ENCODE peak calls at places on chromosomes 3 and 15, in six cellular contexts. T, L, B, V, P and O are unnamed samples.

GRCh38 chr3:42347928-42348327 is 62.5 kb downstream of the LYZL4 start:
- DNase-seq in T (no peak), L (no peak), B (no peak), V (no peak), P (no peak), O (peak; percentile 9)

GRCh38 chr3:197309528-197310361 is 11.3 kb upstream of the DLG1 start:
- DNase-seq in T (peak; percentile 45), L (no peak), B (no peak), V (no peak), P (peak; percentile 84), O (no peak)

GRCh38 chr3:111541911-111542483 is at the start of gene CD96:
- DNase-seq in T (no peak), L (no peak), B (no peak), V (peak; percentile 46), P (peak; percentile 29), O (peak; percentile 82)

GRCh38 chr3:50583897-50584296 is 14.6 kb downstream of the HEMK1 start:
- DNase-seq in T (no peak), L (no peak), B (no peak), V (no peak), P (no peak), O (no peak)

GRCh38 chr15:63041982-63042878 is at the start of gene TPM1:
- DNase-seq in T (no peak), L (peak; percentile 92), B (peak; percentile 95), V (no peak), P (peak; percentile 92), O (no peak)

GRCh38 chr3:98568402-98568801 is 25.0 kb downstream of the CPOX start:
- DNase-seq in T (no peak), L (no peak), B (no peak), V (no peak), P (no peak), O (no peak)

GRCh38 chr3:94401466-94401865 is 338.6 kb downstream of the NSUN3 start:
- DNase-seq in T (no peak), L (no peak), B (no peak), V (no peak), P (no peak), O (no peak)

GRCh38 chr15:98369081-98369716 is 279.1 kb upstream of the IGF1R start:
- DNase-seq in T (no peak), L (no peak), B (no peak), V (no peak), P (no peak), O (no peak)

GRCh38 chr3:66098436-66098835 is 59.7 kb upstream of the MAGI1 start:
- DNase-seq in T (no peak), L (no peak), B (no peak), V (no peak), P (no peak), O (no peak)

GRCh38 chr15:42992626-42993025 is 72.0 kb upstream of the TTBK2 start:
- DNase-seq in T (no peak), L (no peak), B (no peak), V (no peak), P (no peak), O (no peak)

GRCh38 chr15:36358094-36358961 is 221.1 kb upstream of the CDIN1 start:
- DNase-seq in T (no peak), L (no peak), B (no peak), V (no peak), P (peak; percentile 83), O (no peak)

GRCh38 chr3:48305396-48305795 is 28.1 kb downstream of the SPINK8 start:
- DNase-seq in T (no peak), L (no peak), B (no peak), V (no peak), P (peak; percentile 25), O (no peak)

GRCh38 chr3:196518999-196519737 is 4.0 kb upstream of the SMCO1 start:
- DNase-seq in T (peak; percentile 98), L (peak; percentile 80), B (peak; percentile 86), V (no peak), P (peak; percentile 63), O (peak; percentile 62)

GRCh38 chr3:179100652-179101051 is 29.0 kb upstream of the ZMAT3 start:
- DNase-seq in T (no peak), L (no peak), B (no peak), V (no peak), P (peak; percentile 71), O (no peak)

GRCh38 chr3:105140899-105141367 is 225.8 kb upstream of the ALCAM start:
- DNase-seq in T (no peak), L (no peak), B (no peak), V (no peak), P (no peak), O (no peak)

GRCh38 chr3:185739264-185739701 is 85.6 kb downstream of the IGF2BP2 start:
- DNase-seq in T (no peak), L (no peak), B (peak; percentile 29), V (no peak), P (no peak), O (no peak)

GRCh38 chr15:68051109-68051508 is 3.0 kb upstream of the PIAS1 start:
- DNase-seq in T (no peak), L (peak; percentile 47), B (no peak), V (no peak), P (no peak), O (no peak)

GRCh38 chr3:195900426-195901355 is 7.7 kb downstream of the TNK2 start:
- DNase-seq in T (no peak), L (no peak), B (no peak), V (no peak), P (peak; percentile 99), O (no peak)

GRCh38 chr15:45645026-45645980 is 10.5 kb downstream of the SQOR start:
- DNase-seq in T (no peak), L (peak; percentile 79), B (no peak), V (no peak), P (peak; percentile 60), O (no peak)

GRCh38 chr3:194103475-194103874 is 32.5 kb upstream of the HES1 start:
- DNase-seq in T (peak; percentile 71), L (no peak), B (no peak), V (no peak), P (peak; percentile 17), O (peak; percentile 63)

GRCh38 chr3:11690863-11691833 is 47.4 kb upstream of the VGLL4 start:
- DNase-seq in T (peak; percentile 51), L (no peak), B (peak; percentile 7), V (no peak), P (peak; percentile 39), O (no peak)

GRCh38 chr3:71226565-71227281 is 356.8 kb downstream of the FOXP1 start:
- DNase-seq in T (no peak), L (no peak), B (no peak), V (peak; percentile 57), P (no peak), O (peak; percentile 64)

GRCh38 chr3:156474560-156475389 is 80.1 kb downstream of the SSR3 start:
- DNase-seq in T (peak; percentile 52), L (no peak), B (peak; percentile 65), V (no peak), P (no peak), O (no peak)

GRCh38 chr3:39064646-39065045 is 12.8 kb downstream of the WDR48 start:
- DNase-seq in T (no peak), L (no peak), B (no peak), V (no peak), P (no peak), O (no peak)
- H3K27ac ChIP-seq in T (peak overlapping the region; percentile 61), L (no peak overlapping the region), B (peak overlapping the region; percentile 39), V (no peak overlapping the region), P (no peak overlapping the region), O (no peak overlapping the region)

GRCh38 chr3:129182390-129183180 is 1.1 kb downstream of the CNBP start:
- DNase-seq in T (peak; percentile 69), L (no peak), B (peak; percentile 12), V (no peak), P (peak; percentile 45), O (peak; percentile 69)

GRCh38 chr3:129184396-129184656 is 630 bp upstream of the CNBP start:
- DNase-seq in T (peak; percentile 64), L (peak; percentile 35), B (no peak), V (no peak), P (no peak), O (no peak)

GRCh38 chr3:129183569-129184395 is at the start of gene CNBP:
- DNase-seq in T (peak; percentile 98), L (peak; percentile 94), B (peak; percentile 96), V (peak; percentile 80), P (peak; percentile 94), O (peak; percentile 95)

GRCh38 chr3:129181834-129182233 is 1.9 kb downstream of the CNBP start:
- DNase-seq in T (no peak), L (no peak), B (no peak), V (no peak), P (no peak), O (no peak)

GRCh38 chr3:129180461-129180860 is 3.2 kb downstream of the CNBP start:
- DNase-seq in T (peak; percentile 4), L (no peak), B (no peak), V (no peak), P (no peak), O (no peak)
- H3K4me3 ChIP-seq in T (no peak overlapping the region), L (peak overlapping the region; percentile 8), B (peak overlapping the region; percentile 12), V (peak overlapping the region; percentile 20), P (peak overlapping the region; percentile 29), O (peak overlapping the region; percentile 93)

GRCh38 chr3:16511561-16512434 is 1.7 kb downstream of the RFTN1 start:
- DNase-seq in T (peak; percentile 96), L (no peak), B (peak; percentile 20), V (peak; percentile 62), P (no peak), O (peak; percentile 85)
- H3K4me1 ChIP-seq in T (peaks cover 88% of the 10 kb centered on the region), L (no peaks in the 10 kb centered on the region), B (peaks cover 19% of the 10 kb centered on the region), V (peaks cover 79% of the 10 kb centered on the region), P (peaks cover 13% of the 10 kb centered on the region), O (peaks cover 86% of the 10 kb centered on the region)

GRCh38 chr3:99845335-99845734 is 27.7 kb downstream of the CMSS1 start:
- DNase-seq in T (no peak), L (no peak), B (no peak), V (no peak), P (no peak), O (no peak)
- H3K27ac ChIP-seq in T (no peak overlapping the region), L (no peak overlapping the region), B (no peak overlapping the region), V (no peak overlapping the region), P (no peak overlapping the region), O (no peak overlapping the region)

DNA sequence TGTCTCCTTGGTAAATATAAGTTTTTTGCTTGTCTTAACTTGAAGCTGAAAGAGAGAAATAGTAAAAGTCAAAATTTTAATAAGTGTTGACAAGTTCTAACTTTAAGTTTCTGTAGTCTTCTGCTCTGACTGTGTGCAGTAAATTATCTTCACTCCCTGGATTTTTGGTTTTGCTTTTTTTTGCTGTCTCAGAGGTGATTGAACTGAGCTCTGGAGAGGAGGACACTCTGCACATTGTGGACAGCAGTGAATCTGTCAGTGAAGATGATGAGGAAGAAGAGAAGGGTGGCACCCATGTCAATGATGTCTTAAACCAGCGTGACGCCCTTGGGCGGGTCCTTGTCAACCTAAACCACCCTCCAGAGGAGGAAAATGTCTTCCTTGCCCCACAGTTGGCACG is 40.5 kb upstream of the TEX264 start:
- DNase-seq in T (no peak), L (no peak), B (no peak), V (no peak), P (no peak), O (no peak)
- H3K4me3 ChIP-seq in T (no peak overlapping the region), L (no peak overlapping the region), B (no peak overlapping the region), V (no peak overlapping the region), P (no peak overlapping the region), O (no peak overlapping the region)